ENCODE peak calls at places on chromosomes 13 and 19, in five cellular contexts. One of them, this sample, is unnamed. For H3K79me1, the result is how much of the 10 kb centered on the place peaks cover.

GRCh38 chr19:40862785-40863184 is 12.5 kb upstream of the CYP2A6 start:
- DNase-seq in trophoblast cell: no peak
- DNase-seq in mesenchymal stem cell: peak
- DNase-seq in H9: no peak
- DNase-seq in H1: no peak
- DNase-seq in this sample: no peak

GRCh38 chr13:112510002-112510780 is 77.8 kb downstream of the TUBGCP3 start:
- DNase-seq in H9: peak
- DNase-seq in trophoblast cell: peak
- DNase-seq in H1: peak
- DNase-seq in mesenchymal stem cell: peak
- DNase-seq in this sample: peak

GRCh38 chr19:51607077-51607476 is 23.1 kb downstream of the SIGLEC5 start:
- DNase-seq in H9: no peak
- DNase-seq in mesenchymal stem cell: no peak
- DNase-seq in trophoblast cell: no peak
- DNase-seq in H1: no peak
- DNase-seq in this sample: no peak

GRCh38 chr13:95485045-95485517 is 67.4 kb upstream of the CLDN10 start:
- DNase-seq in mesenchymal stem cell: no peak
- DNase-seq in H1: no peak
- DNase-seq in H9: no peak
- DNase-seq in trophoblast cell: peak
- DNase-seq in this sample: no peak

GRCh38 chr19:1503089-1503924 is 9.5 kb downstream of the ADAMTSL5 start:
- DNase-seq in H1: no peak
- DNase-seq in H9: peak
- DNase-seq in mesenchymal stem cell: no peak
- DNase-seq in trophoblast cell: peak
- DNase-seq in this sample: no peak

GRCh38 chr13:46165485-46166220 is 16.3 kb downstream of the LCP1 start:
- DNase-seq in H9: no peak
- DNase-seq in mesenchymal stem cell: no peak
- DNase-seq in H1: no peak
- DNase-seq in trophoblast cell: no peak
- DNase-seq in this sample: no peak

GRCh38 chr19:40314646-40315045 is 29.5 kb upstream of the AKT2 start:
- DNase-seq in mesenchymal stem cell: no peak
- DNase-seq in H9: no peak
- DNase-seq in H1: no peak
- DNase-seq in trophoblast cell: no peak
- DNase-seq in this sample: no peak

GRCh38 chr13:73210218-73210883 is 151.5 kb downstream of the KLF5 start:
- DNase-seq in H1: no peak
- DNase-seq in mesenchymal stem cell: no peak
- DNase-seq in H9: no peak
- DNase-seq in trophoblast cell: peak
- DNase-seq in this sample: no peak

GRCh38 chr13:45280751-45281634 is 60.0 kb downstream of the TPT1 start:
- DNase-seq in H1: peak
- DNase-seq in trophoblast cell: peak
- DNase-seq in mesenchymal stem cell: peak
- DNase-seq in H9: peak
- DNase-seq in this sample: peak

GRCh38 chr19:53670345-53670744 is 38.5 kb downstream of the DPRX start:
- DNase-seq in trophoblast cell: peak
- DNase-seq in mesenchymal stem cell: no peak
- DNase-seq in H1: no peak
- DNase-seq in H9: no peak
- DNase-seq in this sample: no peak

GRCh38 chr13:36029171-36029570 is 102.0 kb downstream of the DCLK1 start:
- DNase-seq in mesenchymal stem cell: no peak
- DNase-seq in H9: no peak
- DNase-seq in trophoblast cell: no peak
- DNase-seq in H1: no peak
- DNase-seq in this sample: no peak

GRCh38 chr19:5996102-5996501 is 18.2 kb upstream of the RANBP3 start:
- DNase-seq in H9: no peak
- DNase-seq in H1: no peak
- DNase-seq in trophoblast cell: no peak
- DNase-seq in mesenchymal stem cell: no peak
- DNase-seq in this sample: no peak
- H2BK12ac ChIP-seq in H9: no peak
- H2BK12ac ChIP-seq in H1: no peak
- H2BK12ac ChIP-seq in trophoblast cell: no peak
- H2BK12ac ChIP-seq in mesenchymal stem cell: no peak
- H2BK12ac ChIP-seq in this sample: no peak

DNA sequence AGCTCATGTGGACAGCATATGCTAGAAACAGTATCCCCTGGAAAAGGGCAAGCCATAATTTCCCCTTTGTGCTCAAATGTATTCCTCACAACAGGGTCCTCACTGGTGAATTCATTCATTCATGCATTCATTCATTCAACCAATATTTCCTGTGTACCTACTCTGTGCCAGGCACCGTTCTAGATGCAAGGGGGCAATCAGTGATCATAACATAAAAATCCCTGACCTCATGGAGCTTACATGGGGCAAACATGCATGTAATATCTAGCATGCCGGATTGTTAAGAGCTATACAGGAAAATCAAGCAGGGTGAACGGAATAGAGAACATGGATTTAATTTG is 2.6 kb downstream of the RANBP3 start:
- DNase-seq in H1: no peak
- DNase-seq in trophoblast cell: no peak
- DNase-seq in H9: no peak
- DNase-seq in mesenchymal stem cell: no peak
- DNase-seq in this sample: no peak
- H3K79me1 ChIP-seq in H1: under half
- H3K79me1 ChIP-seq in trophoblast cell: under half
- H3K79me1 ChIP-seq in H9: under half
- H3K79me1 ChIP-seq in mesenchymal stem cell: under half
- H3K79me1 ChIP-seq in this sample: under half

GRCh38 chr13:98549728-98550317 is 27.1 kb downstream of the STK24 start:
- DNase-seq in trophoblast cell: no peak
- DNase-seq in H1: no peak
- DNase-seq in mesenchymal stem cell: peak
- DNase-seq in H9: no peak
- DNase-seq in this sample: no peak
- H2BK12ac ChIP-seq in trophoblast cell: no peak
- H2BK12ac ChIP-seq in H1: no peak
- H2BK12ac ChIP-seq in mesenchymal stem cell: peak
- H2BK12ac ChIP-seq in H9: no peak
- H2BK12ac ChIP-seq in this sample: no peak

GRCh38 chr13:23350009-23350408 is 83.5 kb downstream of the SACS start:
- DNase-seq in H1: no peak
- DNase-seq in H9: no peak
- DNase-seq in trophoblast cell: peak
- DNase-seq in mesenchymal stem cell: no peak
- DNase-seq in this sample: no peak
- H3K79me1 ChIP-seq in H1: under half
- H3K79me1 ChIP-seq in H9: under half
- H3K79me1 ChIP-seq in trophoblast cell: under half
- H3K79me1 ChIP-seq in mesenchymal stem cell: under half
- H3K79me1 ChIP-seq in this sample: under half

This sample was measured in neuronal stem cell.